ENCODE peak calls at places on chromosomes 6 and 20, in seven cellular contexts. One of them, this sample, is unnamed.

GRCh38 chr6:157219201-157220200 is 103.8 kb downstream of the TMEM242 start:
- DNase-seq in activated CD8-positive, alpha-beta memory T cell treated with anti-CD3 and anti-CD28 coated beads, Interleukin-2, amount 10 ng/mL, durations not matched to agents 7 days and 5 days: no peak
- DNase-seq in bronchial epithelial cell: peak; percentile 62
- DNase-seq in GM23248: peak; percentile 65
- DNase-seq in stimulated activated CD4-positive, alpha-beta T cell treated with anti-CD3 and anti-CD28 coated beads, Interleukin-4, amount 100 ng/mL, for 1 hour: no peak
- DNase-seq in CD8-positive, alpha-beta memory T cell: no peak
- DNase-seq in nephron progenitor cell: no peak
- DNase-seq in this sample: no peak

GRCh38 chr20:5657873-5658200 is 92.4 kb upstream of the SHLD1 start:
- DNase-seq in bronchial epithelial cell: no peak
- DNase-seq in GM23248: no peak
- DNase-seq in activated CD8-positive, alpha-beta memory T cell treated with anti-CD3 and anti-CD28 coated beads, Interleukin-2, amount 10 ng/mL, durations not matched to agents 7 days and 5 days: no peak
- DNase-seq in stimulated activated CD4-positive, alpha-beta T cell treated with anti-CD3 and anti-CD28 coated beads, Interleukin-4, amount 100 ng/mL, for 1 hour: no peak
- DNase-seq in CD8-positive, alpha-beta memory T cell: no peak
- DNase-seq in nephron progenitor cell: no peak
- DNase-seq in this sample: no peak

GRCh38 chr6:39849764-39850163 is 57.6 kb downstream of the DAAM2 start:
- DNase-seq in CD8-positive, alpha-beta memory T cell: no peak
- DNase-seq in GM23248: no peak
- DNase-seq in bronchial epithelial cell: no peak
- DNase-seq in stimulated activated CD4-positive, alpha-beta T cell treated with anti-CD3 and anti-CD28 coated beads, Interleukin-4, amount 100 ng/mL, for 1 hour: no peak
- DNase-seq in nephron progenitor cell: no peak
- DNase-seq in activated CD8-positive, alpha-beta memory T cell treated with anti-CD3 and anti-CD28 coated beads, Interleukin-2, amount 10 ng/mL, durations not matched to agents 7 days and 5 days: no peak
- DNase-seq in this sample: peak; percentile 46

GRCh38 chr6:126339796-126340750 is at the start of gene CENPW:
- DNase-seq in nephron progenitor cell: peak; percentile 96
- DNase-seq in GM23248: peak; percentile 96
- DNase-seq in stimulated activated CD4-positive, alpha-beta T cell treated with anti-CD3 and anti-CD28 coated beads, Interleukin-4, amount 100 ng/mL, for 1 hour: peak; percentile 97
- DNase-seq in activated CD8-positive, alpha-beta memory T cell treated with anti-CD3 and anti-CD28 coated beads, Interleukin-2, amount 10 ng/mL, durations not matched to agents 7 days and 5 days: peak; percentile 96
- DNase-seq in bronchial epithelial cell: peak; percentile 83
- DNase-seq in CD8-positive, alpha-beta memory T cell: peak; percentile 70
- DNase-seq in this sample: peak; percentile 96

GRCh38 chr6:162239330-162239729 is 488.2 kb downstream of the PRKN start:
- DNase-seq in CD8-positive, alpha-beta memory T cell: no peak
- DNase-seq in activated CD8-positive, alpha-beta memory T cell treated with anti-CD3 and anti-CD28 coated beads, Interleukin-2, amount 10 ng/mL, durations not matched to agents 7 days and 5 days: no peak
- DNase-seq in stimulated activated CD4-positive, alpha-beta T cell treated with anti-CD3 and anti-CD28 coated beads, Interleukin-4, amount 100 ng/mL, for 1 hour: no peak
- DNase-seq in bronchial epithelial cell: no peak
- DNase-seq in GM23248: no peak
- DNase-seq in nephron progenitor cell: no peak
- DNase-seq in this sample: no peak

GRCh38 chr6:46390153-46390876 is 100.9 kb downstream of the RCAN2 start:
- DNase-seq in bronchial epithelial cell: no peak
- DNase-seq in activated CD8-positive, alpha-beta memory T cell treated with anti-CD3 and anti-CD28 coated beads, Interleukin-2, amount 10 ng/mL, durations not matched to agents 7 days and 5 days: no peak
- DNase-seq in stimulated activated CD4-positive, alpha-beta T cell treated with anti-CD3 and anti-CD28 coated beads, Interleukin-4, amount 100 ng/mL, for 1 hour: no peak
- DNase-seq in GM23248: no peak
- DNase-seq in CD8-positive, alpha-beta memory T cell: no peak
- DNase-seq in nephron progenitor cell: no peak
- DNase-seq in this sample: no peak

GRCh38 chr20:44203161-44203560 is 7.4 kb downstream of the OSER1 start:
- DNase-seq in nephron progenitor cell: no peak
- DNase-seq in stimulated activated CD4-positive, alpha-beta T cell treated with anti-CD3 and anti-CD28 coated beads, Interleukin-4, amount 100 ng/mL, for 1 hour: no peak
- DNase-seq in bronchial epithelial cell: no peak
- DNase-seq in activated CD8-positive, alpha-beta memory T cell treated with anti-CD3 and anti-CD28 coated beads, Interleukin-2, amount 10 ng/mL, durations not matched to agents 7 days and 5 days: no peak
- DNase-seq in CD8-positive, alpha-beta memory T cell: no peak
- DNase-seq in GM23248: peak; percentile 31
- DNase-seq in this sample: no peak

GRCh38 chr6:154602296-154602695 is 91.8 kb upstream of the CNKSR3 start:
- DNase-seq in stimulated activated CD4-positive, alpha-beta T cell treated with anti-CD3 and anti-CD28 coated beads, Interleukin-4, amount 100 ng/mL, for 1 hour: no peak
- DNase-seq in nephron progenitor cell: no peak
- DNase-seq in CD8-positive, alpha-beta memory T cell: no peak
- DNase-seq in bronchial epithelial cell: no peak
- DNase-seq in activated CD8-positive, alpha-beta memory T cell treated with anti-CD3 and anti-CD28 coated beads, Interleukin-2, amount 10 ng/mL, durations not matched to agents 7 days and 5 days: no peak
- DNase-seq in GM23248: no peak
- DNase-seq in this sample: no peak

GRCh38 chr6:38935051-38935450 is 113.5 kb upstream of the GLP1R start:
- DNase-seq in GM23248: no peak
- DNase-seq in stimulated activated CD4-positive, alpha-beta T cell treated with anti-CD3 and anti-CD28 coated beads, Interleukin-4, amount 100 ng/mL, for 1 hour: no peak
- DNase-seq in nephron progenitor cell: no peak
- DNase-seq in CD8-positive, alpha-beta memory T cell: no peak
- DNase-seq in bronchial epithelial cell: no peak
- DNase-seq in activated CD8-positive, alpha-beta memory T cell treated with anti-CD3 and anti-CD28 coated beads, Interleukin-2, amount 10 ng/mL, durations not matched to agents 7 days and 5 days: no peak
- DNase-seq in this sample: no peak

GRCh38 chr6:29941476-29941875 is 856 bp upstream of the HLA-A start:
- DNase-seq in GM23248: peak; percentile 70
- DNase-seq in CD8-positive, alpha-beta memory T cell: no peak
- DNase-seq in stimulated activated CD4-positive, alpha-beta T cell treated with anti-CD3 and anti-CD28 coated beads, Interleukin-4, amount 100 ng/mL, for 1 hour: no peak
- DNase-seq in activated CD8-positive, alpha-beta memory T cell treated with anti-CD3 and anti-CD28 coated beads, Interleukin-2, amount 10 ng/mL, durations not matched to agents 7 days and 5 days: no peak
- DNase-seq in nephron progenitor cell: no peak
- DNase-seq in bronchial epithelial cell: peak; percentile 49
- DNase-seq in this sample: no peak

GRCh38 chr6:138289739-138290138 is 71.4 kb upstream of the PBOV1 start:
- DNase-seq in nephron progenitor cell: peak; percentile 25
- DNase-seq in activated CD8-positive, alpha-beta memory T cell treated with anti-CD3 and anti-CD28 coated beads, Interleukin-2, amount 10 ng/mL, durations not matched to agents 7 days and 5 days: no peak
- DNase-seq in CD8-positive, alpha-beta memory T cell: no peak
- DNase-seq in GM23248: no peak
- DNase-seq in bronchial epithelial cell: no peak
- DNase-seq in stimulated activated CD4-positive, alpha-beta T cell treated with anti-CD3 and anti-CD28 coated beads, Interleukin-4, amount 100 ng/mL, for 1 hour: no peak
- DNase-seq in this sample: peak; percentile 65

GRCh38 chr6:113875470-113875869 is 18.3 kb downstream of the MARCKS start:
- DNase-seq in bronchial epithelial cell: no peak
- DNase-seq in stimulated activated CD4-positive, alpha-beta T cell treated with anti-CD3 and anti-CD28 coated beads, Interleukin-4, amount 100 ng/mL, for 1 hour: no peak
- DNase-seq in nephron progenitor cell: no peak
- DNase-seq in activated CD8-positive, alpha-beta memory T cell treated with anti-CD3 and anti-CD28 coated beads, Interleukin-2, amount 10 ng/mL, durations not matched to agents 7 days and 5 days: no peak
- DNase-seq in GM23248: peak; percentile 60
- DNase-seq in CD8-positive, alpha-beta memory T cell: no peak
- DNase-seq in this sample: no peak

GRCh38 chr20:14523090-14523489 is 185.7 kb upstream of the FLRT3 start:
- DNase-seq in bronchial epithelial cell: peak; percentile 92
- DNase-seq in activated CD8-positive, alpha-beta memory T cell treated with anti-CD3 and anti-CD28 coated beads, Interleukin-2, amount 10 ng/mL, durations not matched to agents 7 days and 5 days: no peak
- DNase-seq in stimulated activated CD4-positive, alpha-beta T cell treated with anti-CD3 and anti-CD28 coated beads, Interleukin-4, amount 100 ng/mL, for 1 hour: no peak
- DNase-seq in CD8-positive, alpha-beta memory T cell: no peak
- DNase-seq in GM23248: peak; percentile 47
- DNase-seq in nephron progenitor cell: no peak
- DNase-seq in this sample: peak; percentile 5

GRCh38 chr20:50633361-50633760 is 58.0 kb downstream of the RIPOR3 start:
- DNase-seq in stimulated activated CD4-positive, alpha-beta T cell treated with anti-CD3 and anti-CD28 coated beads, Interleukin-4, amount 100 ng/mL, for 1 hour: no peak
- DNase-seq in activated CD8-positive, alpha-beta memory T cell treated with anti-CD3 and anti-CD28 coated beads, Interleukin-2, amount 10 ng/mL, durations not matched to agents 7 days and 5 days: no peak
- DNase-seq in nephron progenitor cell: no peak
- DNase-seq in bronchial epithelial cell: no peak
- DNase-seq in CD8-positive, alpha-beta memory T cell: no peak
- DNase-seq in GM23248: no peak
- DNase-seq in this sample: no peak